ENCODE peak calls at places on chromosomes 6 and 20, in seven cellular contexts. I, H, Z, W, V, D and O are unnamed samples.

GRCh38 chr20:62993856-62994494 is 12.8 kb downstream of the BHLHE23 start:
- DNase-seq in I (no peak), H (no peak), Z (no peak), W (no peak), V (no peak), D (no peak), O (no peak)

GRCh38 chr6:89302936-89303335 is 12.2 kb downstream of the GABRR2 start:
- DNase-seq in I (no peak), H (no peak), Z (no peak), W (no peak), V (no peak), D (no peak), O (no peak)

GRCh38 chr20:11738852-11739251 is 178.8 kb upstream of the BTBD3 start:
- DNase-seq in I (no peak), H (no peak), Z (no peak), W (no peak), V (no peak), D (no peak), O (no peak)

GRCh38 chr6:89008299-89008698 is 44.9 kb upstream of the RNGTT start:
- DNase-seq in I (no peak), H (no peak), Z (no peak), W (no peak), V (no peak), D (no peak), O (no peak)

GRCh38 chr6:16205377-16206144 is 32.8 kb upstream of the GMPR start:
- DNase-seq in I (no peak), H (peak; percentile 48), Z (peak; percentile 23), W (peak; percentile 95), V (no peak), D (peak; percentile 82), O (peak; percentile 92)

GRCh38 chr6:112502348-112503130 is 155.4 kb downstream of the RFPL4B start:
- DNase-seq in I (no peak), H (no peak), Z (no peak), W (no peak), V (no peak), D (no peak), O (no peak)

GRCh38 chr6:4543596-4543995 is 232.6 kb upstream of the CDYL start:
- DNase-seq in I (no peak), H (no peak), Z (no peak), W (peak; percentile 36), V (no peak), D (no peak), O (no peak)

GRCh38 chr6:42532038-42532669 is 31.7 kb upstream of the UBR2 start:
- DNase-seq in I (peak; percentile 39), H (no peak), Z (no peak), W (peak; percentile 51), V (no peak), D (no peak), O (no peak)

GRCh38 chr6:112016335-112016734 is 37.6 kb upstream of the CCN6 start:
- DNase-seq in I (no peak), H (no peak), Z (peak; percentile 44), W (peak; percentile 72), V (no peak), D (no peak), O (peak; percentile 59)

GRCh38 chr20:53621482-53622246 is 28.0 kb upstream of the ZNF217 start:
- DNase-seq in I (peak; percentile 80), H (peak; percentile 61), Z (peak; percentile 33), W (no peak), V (no peak), D (peak; percentile 73), O (peak; percentile 92)

GRCh38 chr6:36249010-36249409 is 20.9 kb upstream of the PNPLA1 start:
- DNase-seq in I (no peak), H (no peak), Z (no peak), W (peak; percentile 14), V (no peak), D (no peak), O (peak; percentile 21)

GRCh38 chr20:55186228-55186627 is 710.8 kb downstream of the DOK5 start:
- DNase-seq in I (no peak), H (no peak), Z (no peak), W (no peak), V (no peak), D (no peak), O (no peak)

GRCh38 chr6:4295789-4296165 is 160.4 kb upstream of the ECI2 start:
- DNase-seq in I (no peak), H (no peak), Z (no peak), W (no peak), V (no peak), D (no peak), O (no peak)

GRCh38 chr6:37187321-37188022 is 17.5 kb downstream of the PIM1 start:
- DNase-seq in I (no peak), H (no peak), Z (no peak), W (no peak), V (no peak), D (no peak), O (no peak)

GRCh38 chr6:115972679-115973078 is 88.0 kb downstream of the FRK start:
- DNase-seq in I (no peak), H (no peak), Z (no peak), W (no peak), V (no peak), D (no peak), O (no peak)

GRCh38 chr6:67748521-67748920 is 886.6 kb upstream of the ADGRB3 start:
- DNase-seq in I (no peak), H (no peak), Z (no peak), W (no peak), V (no peak), D (no peak), O (no peak)

GRCh38 chr6:20351529-20351928 is 50.1 kb upstream of the E2F3 start:
- DNase-seq in I (no peak), H (no peak), Z (no peak), W (no peak), V (no peak), D (no peak), O (no peak)

GRCh38 chr6:20352346-20352745 is 49.3 kb upstream of the E2F3 start:
- DNase-seq in I (no peak), H (no peak), Z (no peak), W (no peak), V (no peak), D (no peak), O (no peak)

GRCh38 chr6:20353134-20353533 is 48.5 kb upstream of the E2F3 start:
- DNase-seq in I (no peak), H (no peak), Z (no peak), W (no peak), V (no peak), D (no peak), O (no peak)

GRCh38 chr6:20350215-20350614 is 51.5 kb upstream of the E2F3 start:
- DNase-seq in I (no peak), H (no peak), Z (no peak), W (peak; percentile 3), V (no peak), D (no peak), O (no peak)

GRCh38 chr6:20354366-20354765 is 47.3 kb upstream of the E2F3 start:
- DNase-seq in I (no peak), H (no peak), Z (no peak), W (no peak), V (no peak), D (no peak), O (no peak)
- TF ChIP-seq CTCF in I (no peak), H (no peak), Z (no peak), W (no peak), V (no peak), D (no peak), O (no peak)

DNA sequence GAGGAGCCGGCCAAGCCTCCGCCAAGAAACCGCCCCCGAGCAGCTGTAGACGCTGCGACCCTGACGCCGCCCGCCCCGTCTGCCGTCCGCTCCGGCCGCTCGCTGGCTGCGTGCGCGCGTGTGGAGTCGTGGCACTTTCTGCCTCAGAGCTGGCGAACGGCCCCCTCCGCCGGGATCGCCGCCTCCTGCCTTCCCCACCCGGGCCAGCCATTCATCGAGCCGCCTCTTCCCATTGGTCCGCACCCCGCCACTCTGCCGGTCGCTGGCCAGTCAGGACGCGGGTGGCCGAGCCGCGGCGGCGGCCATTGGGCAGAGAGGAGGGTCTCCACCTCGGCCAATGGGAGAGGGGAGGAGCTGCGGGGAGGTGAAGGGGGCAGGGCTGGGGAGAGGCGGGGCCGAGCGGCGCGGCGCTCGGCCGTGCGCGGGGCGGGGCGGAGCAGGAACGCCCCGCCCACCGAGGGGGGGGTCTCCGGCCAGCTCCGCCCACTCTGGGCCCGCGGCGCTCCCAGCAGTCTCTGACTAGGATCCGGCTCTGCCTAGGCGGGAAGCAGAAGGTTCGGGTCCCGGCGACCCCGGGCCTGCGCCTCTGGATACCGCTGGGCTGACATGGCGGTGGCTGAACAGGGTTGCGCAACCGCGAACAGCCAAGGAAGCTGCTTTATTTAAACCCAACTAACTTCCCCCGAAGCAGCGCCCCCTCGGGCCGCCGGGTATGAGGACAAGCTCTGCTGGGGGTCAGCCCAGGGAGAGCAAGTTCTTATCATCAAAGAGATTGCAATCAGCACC is at the start of gene RRBP1:
- DNase-seq in I (peak; percentile 98), H (peak; percentile 99), Z (peak; percentile 99), W (peak; percentile 96), V (peak; percentile 99), D (peak; percentile 84), O (peak; percentile 89)
- H3K4me3 ChIP-seq in I (peak within 1 kb of the TSS; percentile 86), H (peak within 1 kb of the TSS; percentile 86), Z (peak within 1 kb of the TSS; percentile 88), W (peak within 1 kb of the TSS; percentile 82), V (peak within 1 kb of the TSS; percentile 97), D (peak within 1 kb of the TSS; percentile 93), O (peak within 1 kb of the TSS; percentile 80)

DNA sequence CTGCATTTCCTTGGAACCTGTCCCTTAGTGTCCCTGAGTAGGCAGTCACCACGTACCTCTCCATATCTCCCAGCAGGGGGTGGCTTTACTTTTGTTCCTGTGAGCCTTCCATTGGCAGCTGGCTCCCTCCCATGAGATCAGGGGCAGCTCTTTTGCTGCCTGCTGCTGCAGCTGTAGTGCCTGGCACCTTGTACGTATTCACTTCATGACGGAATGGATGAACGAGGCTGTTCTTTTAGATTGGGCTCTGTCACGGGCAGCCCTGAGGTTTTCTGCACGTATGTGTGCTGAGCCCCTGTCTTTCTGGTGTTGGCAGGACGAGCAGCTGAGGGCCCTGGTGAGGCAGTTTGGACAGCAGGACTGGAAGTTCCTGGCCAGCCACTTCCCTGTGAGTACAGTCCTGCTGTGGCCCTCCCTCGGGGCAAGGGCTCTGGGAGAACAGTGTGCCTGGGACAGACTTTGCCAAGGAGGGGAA is 14.6 kb downstream of the MYBL2 start:
- DNase-seq in I (no peak), H (no peak), Z (no peak), W (no peak), V (peak; percentile 83), D (no peak), O (no peak)
- TF ChIP-seq CTCF in I (no peak), H (no peak), Z (peak; percentile 31), W (no peak), V (no peak), D (peak; percentile 10), O (no peak)

GRCh38 chr6:106103728-106104109 is 17.6 kb downstream of the PRDM1 start:
- DNase-seq in I (no peak), H (no peak), Z (no peak), W (no peak), V (no peak), D (no peak), O (no peak)
- H3K4me3 ChIP-seq in I (no peak overlapping the region), H (no peak overlapping the region), Z (peak overlapping the region; percentile 37), W (no peak overlapping the region), V (peak overlapping the region; percentile 72), D (no peak overlapping the region), O (no peak overlapping the region)